ENCODE peak calls at places on chromosomes 1 and 21, in five cellular contexts. I, V, M, E and J are unnamed samples.

GRCh38 chr1:53554592-53555305 is 95.5 kb downstream of the DMRTB1 start:
- DNase-seq in M (no peak), I (no peak), E (no peak), V (no peak), J (no peak)

GRCh38 chr1:162878000-162878596 is 17.1 kb upstream of the CCDC190 start:
- DNase-seq in M (peak), E (peak), I (peak), V (peak), J (peak)

GRCh38 chr21:15437873-15438272 is 291.9 kb upstream of the USP25 start:
- DNase-seq in M (no peak), V (peak), E (no peak), I (no peak), J (peak)

GRCh38 chr1:101964708-101965107 is 32.0 kb downstream of the OLFM3 start:
- DNase-seq in V (no peak), I (no peak), E (no peak), M (no peak), J (no peak)

GRCh38 chr1:21721271-21721985 is 52.3 kb upstream of the RAP1GAP start:
- DNase-seq in E (no peak), M (no peak), V (no peak), I (no peak), J (peak)

GRCh38 chr1:43358121-43358745 is 548 bp upstream of the CDC20 start:
- DNase-seq in E (no peak), M (no peak), V (no peak), I (no peak), J (peak)

GRCh38 chr1:109272831-109273547 is 10.0 kb downstream of the PSRC1 start:
- DNase-seq in E (no peak), I (no peak), V (no peak), M (no peak), J (no peak)

GRCh38 chr21:22363504-22363903 is 1365.3 kb downstream of the NCAM2 start:
- DNase-seq in V (no peak), I (no peak), M (no peak), E (no peak), J (no peak)

GRCh38 chr1:37994886-37995566 is 5.2 kb upstream of the SF3A3 start:
- DNase-seq in E (no peak), I (no peak), V (no peak), M (no peak), J (no peak)

GRCh38 chr1:112776688-112777087 is 61.6 kb upstream of the PPM1J start:
- DNase-seq in M (no peak), V (no peak), E (no peak), I (no peak), J (no peak)

GRCh38 chr1:116983678-116984077 is 17.9 kb upstream of the CD101 start:
- DNase-seq in M (no peak), E (no peak), V (no peak), I (no peak), J (no peak)

GRCh38 chr1:25193151-25193742 is 39.1 kb downstream of the SYF2 start:
- DNase-seq in M (no peak), I (no peak), V (no peak), E (no peak), J (no peak)

GRCh38 chr1:222043444-222044292 is 301.8 kb upstream of the DUSP10 start:
- DNase-seq in E (no peak), I (no peak), M (no peak), V (peak), J (no peak)

GRCh38 chr1:99544328-99544727 is 101.6 kb upstream of the PALMD start:
- DNase-seq in V (peak), E (no peak), I (no peak), M (no peak), J (no peak)

GRCh38 chr1:155206891-155207577 is 663 bp downstream of the THBS3 start:
- DNase-seq in M (peak), E (peak), V (peak), I (peak), J (peak)

GRCh38 chr1:10399487-10399917 is 638 bp downstream of the PGD start:
- DNase-seq in E (no peak), M (no peak), V (peak), I (no peak), J (no peak)

GRCh38 chr21:46397993-46398392 is 60.7 kb upstream of the DIP2A start:
- DNase-seq in I (no peak), M (no peak), E (no peak), V (no peak), J (no peak)

GRCh38 chr1:233543338-233544255 is 70.3 kb upstream of the KCNK1 start:
- DNase-seq in M (no peak), I (no peak), V (peak), E (peak), J (peak)

GRCh38 chr1:234697741-234698140 is 87.8 kb upstream of the IRF2BP2 start:
- DNase-seq in V (no peak), I (no peak), E (no peak), M (no peak), J (no peak)

GRCh38 chr21:39788383-39788782 is 43.4 kb downstream of the IGSF5 start:
- DNase-seq in E (peak), M (peak), V (peak), I (no peak), J (peak)

GRCh38 chr1:227315500-227316346 is 2.6 kb downstream of the CDC42BPA start:
- DNase-seq in M (peak), I (no peak), E (no peak), V (peak), J (peak)

GRCh38 chr1:243882276-243882675 is 32.2 kb upstream of the AKT3 start:
- DNase-seq in I (no peak), E (no peak), V (peak), M (no peak), J (peak)

GRCh38 chr1:11531314-11531870 is 52.4 kb downstream of the DISP3 start:
- DNase-seq in V (no peak), I (no peak), E (no peak), M (no peak), J (no peak)